ENCODE peak calls at places on chromosomes 1 and 21, in five cellular contexts. J, N, R, G and H are unnamed samples.
A peak's percentile ranks its signal among the peaks of the same experiment; 100 is the strongest.

GRCh38 chr1:24362982-24363614 is 43.9 kb downstream of the GRHL3 start:
- DNase-seq in R (no peak), N (no peak), G (no peak), J (no peak), H (peak; percentile 20)

GRCh38 chr21:25396135-25396711 is 211.1 kb downstream of the MRPL39 start:
- DNase-seq in J (no peak), R (no peak), G (no peak), N (no peak), H (no peak)

GRCh38 chr21:46427516-46427915 is 31.2 kb upstream of the DIP2A start:
- DNase-seq in J (no peak), R (no peak), G (no peak), N (no peak), H (peak; percentile 23)

GRCh38 chr1:218048828-218049227 is 236.3 kb upstream of the RRP15 start:
- DNase-seq in J (no peak), N (no peak), R (no peak), G (no peak), H (no peak)

GRCh38 chr1:150194381-150195031 is 41.4 kb downstream of the ANP32E start:
- DNase-seq in J (no peak), N (no peak), G (no peak), R (no peak), H (no peak)

GRCh38 chr1:223208164-223209075 is 65.4 kb upstream of the TLR5 start:
- DNase-seq in N (no peak), R (no peak), G (no peak), J (no peak), H (no peak)

GRCh38 chr1:164858233-164858632 is 299.2 kb downstream of the PBX1 start:
- DNase-seq in J (no peak), R (no peak), G (no peak), N (no peak), H (no peak)

GRCh38 chr1:89546082-89546889 is 21.7 kb downstream of the LRRC8B start:
- DNase-seq in J (no peak), N (no peak), G (no peak), R (no peak), H (no peak)

GRCh38 chr1:198771562-198772153 is 132.8 kb downstream of the PTPRC start:
- DNase-seq in J (no peak), R (no peak), N (no peak), G (no peak), H (no peak)

GRCh38 chr1:111735858-111736544 is 3.2 kb downstream of the INKA2 start:
- DNase-seq in J (no peak), R (no peak), G (no peak), N (no peak), H (no peak)

DNA sequence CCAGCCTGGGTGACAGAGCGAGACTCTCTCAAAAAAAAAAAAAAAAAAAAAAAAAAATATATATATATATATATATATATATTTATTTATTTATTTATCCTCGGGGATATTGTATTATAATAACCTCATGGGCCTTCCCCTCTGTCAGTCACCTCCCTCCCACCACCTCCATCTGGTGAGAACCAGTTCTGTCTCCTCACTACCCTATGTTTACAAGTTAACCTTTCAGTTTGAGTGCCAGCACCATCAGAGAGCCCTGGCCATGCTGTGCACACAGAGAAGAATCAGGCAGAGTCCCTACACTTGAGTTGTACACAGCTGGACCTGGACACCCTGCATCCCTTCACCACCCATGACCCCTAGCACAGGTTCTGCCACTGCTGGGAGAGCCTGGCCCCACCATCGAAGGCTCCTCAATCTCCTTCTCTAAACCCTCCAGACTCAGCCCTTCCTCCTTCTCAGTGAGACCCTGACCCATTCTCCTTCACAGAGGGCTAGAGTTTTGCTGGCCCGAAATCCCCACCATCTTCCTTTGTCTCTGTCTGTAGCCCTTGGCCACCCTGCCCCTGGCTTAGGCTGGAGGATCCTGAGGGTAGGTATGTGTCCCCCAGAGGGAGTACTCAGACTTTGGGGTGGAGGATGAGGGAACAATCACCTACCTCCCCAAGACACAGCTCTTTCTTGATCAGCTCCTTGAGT is 1.2 kb downstream of the S100A5 start:
- DNase-seq in N (no peak), G (no peak), R (no peak), J (no peak), H (no peak)
- H3K4me1 ChIP-seq in N (peaks cover 15% of the 10 kb centered on the region), G (no peaks in the 10 kb centered on the region), R (peaks cover 4% of the 10 kb centered on the region), J (peaks cover 35% of the 10 kb centered on the region), H (peaks cover under 1% of the 10 kb centered on the region)

GRCh38 chr1:5478961-5479360 is 513.3 kb downstream of the NPHP4 start:
- DNase-seq in N (no peak), G (no peak), J (no peak), R (no peak), H (no peak)
- H3K27me3 ChIP-seq in N (no peaks in the 10 kb centered on the region), G (no peaks in the 10 kb centered on the region), J (peaks cover 3% of the 10 kb centered on the region), R (no peaks in the 10 kb centered on the region), H (peaks cover 8% of the 10 kb centered on the region)

GRCh38 chr21:38955495-38955894 is 149.8 kb downstream of the ETS2 start:
- DNase-seq in N (no peak), G (no peak), R (no peak), J (peak; percentile 39), H (no peak)
- H3K4me1 ChIP-seq in N (no peaks in the 10 kb centered on the region), G (no peaks in the 10 kb centered on the region), R (peaks cover 9% of the 10 kb centered on the region), J (peaks cover 38% of the 10 kb centered on the region), H (no peaks in the 10 kb centered on the region)

DNA sequence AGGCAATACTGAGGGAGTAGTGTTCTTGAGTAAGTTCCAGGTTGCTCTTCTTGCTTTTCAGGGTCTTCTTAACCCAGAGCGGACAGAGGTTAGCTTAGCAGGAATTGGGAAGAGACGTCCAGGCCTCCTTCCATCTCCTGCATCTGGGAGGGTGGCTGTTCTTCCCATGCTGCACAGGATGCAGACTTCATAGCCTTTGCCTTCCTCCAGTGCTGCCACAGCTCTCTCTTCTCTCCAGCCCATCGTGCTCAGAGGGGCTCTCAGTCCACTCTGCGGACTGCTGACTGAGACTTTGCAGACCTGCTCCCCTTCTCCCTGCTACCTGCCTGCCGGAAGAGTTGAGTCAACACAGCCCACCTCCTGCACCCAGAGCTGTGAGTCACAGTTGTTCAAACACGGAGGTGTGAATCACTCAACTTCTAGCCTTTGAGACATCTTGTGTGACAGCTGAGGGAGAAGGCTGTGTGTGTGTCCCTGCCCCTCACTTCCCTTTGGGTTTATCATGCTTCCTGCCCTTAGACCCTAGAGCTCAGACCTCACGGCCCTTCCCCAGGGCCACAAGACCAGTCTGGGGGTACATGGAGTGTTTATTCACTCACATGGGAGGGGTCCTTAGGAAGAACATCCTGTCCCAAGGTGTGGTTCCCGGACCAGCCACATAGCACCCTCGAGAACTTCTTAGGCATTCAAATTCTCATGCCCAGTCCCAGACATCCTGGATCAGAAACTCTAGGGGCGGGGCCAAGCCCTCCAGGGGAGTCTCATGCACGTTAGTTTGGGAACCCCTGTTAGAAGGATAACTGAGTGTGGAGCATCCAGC is 158.3 kb upstream of the CACNA1E start:
- DNase-seq in N (no peak), R (no peak), G (no peak), J (no peak), H (no peak)
- H3K27me3 ChIP-seq in N (no peaks in the 10 kb centered on the region), R (no peaks in the 10 kb centered on the region), G (peaks cover 7% of the 10 kb centered on the region), J (peaks cover 3% of the 10 kb centered on the region), H (no peaks in the 10 kb centered on the region)

DNA sequence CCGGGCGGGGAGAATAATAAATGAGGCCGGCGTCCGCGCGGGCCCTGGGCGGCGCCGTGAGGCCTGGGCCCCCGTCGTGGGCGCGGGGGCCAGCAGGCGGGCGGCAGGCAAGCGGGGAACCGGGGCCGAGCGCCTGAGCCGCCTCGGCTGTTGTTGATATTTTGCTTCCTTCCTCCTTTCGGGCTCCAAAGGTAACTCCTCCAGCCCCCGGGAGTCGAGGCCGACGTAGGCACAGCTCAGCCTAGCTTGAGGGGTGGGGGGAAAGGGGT is at the start of gene MEF2D:
- DNase-seq in R (no peak), J (no peak), N (no peak), G (no peak), H (no peak)
- H3K4me1 ChIP-seq in R (peaks cover 65% of the 10 kb centered on the region), J (peaks cover 67% of the 10 kb centered on the region), N (peaks cover 45% of the 10 kb centered on the region), G (no peaks in the 10 kb centered on the region), H (peaks cover 60% of the 10 kb centered on the region)

GRCh38 chr1:240104662-240105061 is 13.0 kb downstream of the FMN2 start:
- DNase-seq in R (no peak), J (no peak), G (no peak), N (no peak), H (no peak)
- H3K27me3 ChIP-seq in R (no peaks in the 10 kb centered on the region), J (no peaks in the 10 kb centered on the region), G (no peaks in the 10 kb centered on the region), N (no peaks in the 10 kb centered on the region), H (peaks cover 5% of the 10 kb centered on the region)

GRCh38 chr1:73359001-73359400 is 839.0 kb downstream of the LRRIQ3 start:
- DNase-seq in J (no peak), G (no peak), R (no peak), N (no peak), H (no peak)
- H3K4me1 ChIP-seq in J (no peaks in the 10 kb centered on the region), G (no peaks in the 10 kb centered on the region), R (no peaks in the 10 kb centered on the region), N (no peaks in the 10 kb centered on the region), H (no peaks in the 10 kb centered on the region)